ENCODE peak calls at places on chromosomes 11 and 22, in eight cellular contexts. One of them, this sample, is unnamed.

GRCh38 chr22:48677621-48678020 is 1150.1 kb downstream of the BRD1 start:
- DNase-seq in neural crest cell: no peak
- DNase-seq in IMR-90: no peak
- DNase-seq in left colon: no peak
- DNase-seq in brain microvascular endothelial cell: no peak
- DNase-seq in activated T-cell treated with anti-CD3 and anti-CD28 coated beads, Interleukin-2, amount 50 U/mL, for 72 hours: no peak
- DNase-seq in hypothalamus: no peak
- DNase-seq in Ammon's horn: no peak
- DNase-seq in this sample: peak

GRCh38 chr22:29152381-29153138 is 53.1 kb upstream of the EMID1 start:
- DNase-seq in neural crest cell: no peak
- DNase-seq in hypothalamus: no peak
- DNase-seq in activated T-cell treated with anti-CD3 and anti-CD28 coated beads, Interleukin-2, amount 50 U/mL, for 72 hours: no peak
- DNase-seq in left colon: no peak
- DNase-seq in IMR-90: no peak
- DNase-seq in Ammon's horn: peak
- DNase-seq in brain microvascular endothelial cell: no peak
- DNase-seq in this sample: peak

GRCh38 chr11:11072067-11072466 is 214.2 kb upstream of the ZBED5 start:
- DNase-seq in Ammon's horn: no peak
- DNase-seq in neural crest cell: no peak
- DNase-seq in activated T-cell treated with anti-CD3 and anti-CD28 coated beads, Interleukin-2, amount 50 U/mL, for 72 hours: no peak
- DNase-seq in left colon: no peak
- DNase-seq in hypothalamus: no peak
- DNase-seq in brain microvascular endothelial cell: no peak
- DNase-seq in IMR-90: no peak
- DNase-seq in this sample: no peak

GRCh38 chr22:18048441-18048898 is 24.1 kb upstream of the MICAL3 start:
- DNase-seq in activated T-cell treated with anti-CD3 and anti-CD28 coated beads, Interleukin-2, amount 50 U/mL, for 72 hours: no peak
- DNase-seq in neural crest cell: no peak
- DNase-seq in brain microvascular endothelial cell: peak
- DNase-seq in Ammon's horn: no peak
- DNase-seq in left colon: peak
- DNase-seq in IMR-90: peak
- DNase-seq in hypothalamus: no peak
- DNase-seq in this sample: no peak

GRCh38 chr22:19291218-19291579 is 320 bp downstream of the CLTCL1 start:
- DNase-seq in IMR-90: no peak
- DNase-seq in Ammon's horn: peak
- DNase-seq in hypothalamus: peak
- DNase-seq in activated T-cell treated with anti-CD3 and anti-CD28 coated beads, Interleukin-2, amount 50 U/mL, for 72 hours: peak
- DNase-seq in left colon: no peak
- DNase-seq in neural crest cell: peak
- DNase-seq in brain microvascular endothelial cell: no peak
- DNase-seq in this sample: peak

GRCh38 chr11:34749666-34750659 is 129.1 kb downstream of the EHF start:
- DNase-seq in activated T-cell treated with anti-CD3 and anti-CD28 coated beads, Interleukin-2, amount 50 U/mL, for 72 hours: no peak
- DNase-seq in Ammon's horn: peak
- DNase-seq in IMR-90: peak
- DNase-seq in left colon: no peak
- DNase-seq in hypothalamus: no peak
- DNase-seq in neural crest cell: no peak
- DNase-seq in brain microvascular endothelial cell: peak
- DNase-seq in this sample: no peak

GRCh38 chr22:25393121-25393805 is 171.2 kb upstream of the GRK3 start:
- DNase-seq in hypothalamus: no peak
- DNase-seq in brain microvascular endothelial cell: no peak
- DNase-seq in left colon: no peak
- DNase-seq in activated T-cell treated with anti-CD3 and anti-CD28 coated beads, Interleukin-2, amount 50 U/mL, for 72 hours: no peak
- DNase-seq in Ammon's horn: no peak
- DNase-seq in IMR-90: no peak
- DNase-seq in neural crest cell: no peak
- DNase-seq in this sample: no peak

GRCh38 chr22:39966522-39966921 is 6.3 kb downstream of the TMA7B start:
- DNase-seq in Ammon's horn: no peak
- DNase-seq in IMR-90: no peak
- DNase-seq in left colon: no peak
- DNase-seq in hypothalamus: no peak
- DNase-seq in neural crest cell: no peak
- DNase-seq in activated T-cell treated with anti-CD3 and anti-CD28 coated beads, Interleukin-2, amount 50 U/mL, for 72 hours: no peak
- DNase-seq in brain microvascular endothelial cell: no peak
- DNase-seq in this sample: no peak

GRCh38 chr22:46171940-46172339 is 21.6 kb downstream of the PPARA start:
- DNase-seq in left colon: peak
- DNase-seq in hypothalamus: no peak
- DNase-seq in activated T-cell treated with anti-CD3 and anti-CD28 coated beads, Interleukin-2, amount 50 U/mL, for 72 hours: no peak
- DNase-seq in Ammon's horn: no peak
- DNase-seq in IMR-90: peak
- DNase-seq in brain microvascular endothelial cell: peak
- DNase-seq in neural crest cell: no peak
- DNase-seq in this sample: no peak

GRCh38 chr11:131683666-131684065 is 313.3 kb downstream of the NTM start:
- DNase-seq in brain microvascular endothelial cell: no peak
- DNase-seq in Ammon's horn: no peak
- DNase-seq in activated T-cell treated with anti-CD3 and anti-CD28 coated beads, Interleukin-2, amount 50 U/mL, for 72 hours: no peak
- DNase-seq in IMR-90: no peak
- DNase-seq in hypothalamus: no peak
- DNase-seq in neural crest cell: no peak
- DNase-seq in left colon: no peak
- DNase-seq in this sample: no peak

GRCh38 chr11:106482920-106483761 is 405.7 kb downstream of the AASDHPPT start:
- DNase-seq in hypothalamus: no peak
- DNase-seq in brain microvascular endothelial cell: peak
- DNase-seq in Ammon's horn: peak
- DNase-seq in left colon: no peak
- DNase-seq in activated T-cell treated with anti-CD3 and anti-CD28 coated beads, Interleukin-2, amount 50 U/mL, for 72 hours: no peak
- DNase-seq in IMR-90: peak
- DNase-seq in neural crest cell: no peak
- DNase-seq in this sample: no peak

GRCh38 chr22:32661737-32662586 is 139.5 kb upstream of the TIMP3 start:
- DNase-seq in IMR-90: peak
- DNase-seq in activated T-cell treated with anti-CD3 and anti-CD28 coated beads, Interleukin-2, amount 50 U/mL, for 72 hours: no peak
- DNase-seq in hypothalamus: no peak
- DNase-seq in neural crest cell: no peak
- DNase-seq in left colon: no peak
- DNase-seq in Ammon's horn: no peak
- DNase-seq in brain microvascular endothelial cell: peak
- DNase-seq in this sample: no peak

GRCh38 chr11:69704508-69705245 is 855 bp upstream of the FGF19 start:
- DNase-seq in brain microvascular endothelial cell: no peak
- DNase-seq in activated T-cell treated with anti-CD3 and anti-CD28 coated beads, Interleukin-2, amount 50 U/mL, for 72 hours: peak
- DNase-seq in neural crest cell: peak
- DNase-seq in left colon: no peak
- DNase-seq in hypothalamus: no peak
- DNase-seq in IMR-90: no peak
- DNase-seq in Ammon's horn: no peak
- DNase-seq in this sample: no peak

GRCh38 chr11:61542024-61542461 is 33.5 kb downstream of the LRRC10B start:
- DNase-seq in Ammon's horn: peak
- DNase-seq in brain microvascular endothelial cell: no peak
- DNase-seq in IMR-90: no peak
- DNase-seq in activated T-cell treated with anti-CD3 and anti-CD28 coated beads, Interleukin-2, amount 50 U/mL, for 72 hours: no peak
- DNase-seq in hypothalamus: no peak
- DNase-seq in left colon: no peak
- DNase-seq in neural crest cell: no peak
- DNase-seq in this sample: no peak

This sample was measured in chondrocyte.